ENCODE peak calls at places on chromosomes 12 and 14, in seven cellular contexts. One of them, this sample, is unnamed.

GRCh38 chr14:29028973-29029582 is 262.5 kb downstream of the FOXG1 start:
- DNase-seq in thyroid gland: no peak
- DNase-seq in sigmoid colon: no peak
- DNase-seq in prostate gland: no peak
- DNase-seq in ovary: no peak
- DNase-seq in HCT116: no peak
- DNase-seq in Peyer's patch: no peak
- DNase-seq in this sample: no peak

GRCh38 chr12:27810756-27811155 is 30.7 kb upstream of the MANSC4 start:
- DNase-seq in sigmoid colon: no peak
- DNase-seq in thyroid gland: no peak
- DNase-seq in HCT116: no peak
- DNase-seq in ovary: no peak
- DNase-seq in prostate gland: no peak
- DNase-seq in Peyer's patch: no peak
- DNase-seq in this sample: no peak

GRCh38 chr14:77158175-77158908 is 16.8 kb upstream of the ZDHHC22 start:
- DNase-seq in thyroid gland: peak
- DNase-seq in sigmoid colon: peak
- DNase-seq in HCT116: no peak
- DNase-seq in ovary: no peak
- DNase-seq in prostate gland: no peak
- DNase-seq in Peyer's patch: no peak
- DNase-seq in this sample: no peak

GRCh38 chr12:64525461-64526160 is 73.7 kb downstream of the TBK1 start:
- DNase-seq in sigmoid colon: no peak
- DNase-seq in thyroid gland: no peak
- DNase-seq in Peyer's patch: no peak
- DNase-seq in ovary: no peak
- DNase-seq in prostate gland: no peak
- DNase-seq in HCT116: no peak
- DNase-seq in this sample: no peak

GRCh38 chr12:68375701-68376469 is 43.7 kb upstream of the MDM1 start:
- DNase-seq in HCT116: no peak
- DNase-seq in ovary: no peak
- DNase-seq in sigmoid colon: no peak
- DNase-seq in thyroid gland: no peak
- DNase-seq in Peyer's patch: no peak
- DNase-seq in prostate gland: no peak
- DNase-seq in this sample: no peak

GRCh38 chr14:66724996-66725395 is 217.0 kb downstream of the GPHN start:
- DNase-seq in sigmoid colon: no peak
- DNase-seq in thyroid gland: no peak
- DNase-seq in HCT116: no peak
- DNase-seq in prostate gland: no peak
- DNase-seq in Peyer's patch: no peak
- DNase-seq in ovary: no peak
- DNase-seq in this sample: no peak

GRCh38 chr12:33322519-33322918 is 117.1 kb downstream of the SYT10 start:
- DNase-seq in prostate gland: no peak
- DNase-seq in ovary: no peak
- DNase-seq in thyroid gland: no peak
- DNase-seq in Peyer's patch: no peak
- DNase-seq in HCT116: no peak
- DNase-seq in sigmoid colon: no peak
- DNase-seq in this sample: no peak

GRCh38 chr12:42538203-42538602 is 51.3 kb downstream of the PRICKLE1 start:
- DNase-seq in thyroid gland: no peak
- DNase-seq in prostate gland: no peak
- DNase-seq in sigmoid colon: no peak
- DNase-seq in HCT116: no peak
- DNase-seq in ovary: no peak
- DNase-seq in Peyer's patch: no peak
- DNase-seq in this sample: no peak

GRCh38 chr14:104425171-104425681 is 154.3 kb upstream of the C14orf180 start:
- DNase-seq in ovary: no peak
- DNase-seq in thyroid gland: no peak
- DNase-seq in prostate gland: no peak
- DNase-seq in Peyer's patch: no peak
- DNase-seq in sigmoid colon: peak
- DNase-seq in HCT116: no peak
- DNase-seq in this sample: no peak

GRCh38 chr12:80632835-80633234 is 74.6 kb upstream of the MYF6 start:
- DNase-seq in ovary: no peak
- DNase-seq in prostate gland: no peak
- DNase-seq in thyroid gland: peak
- DNase-seq in Peyer's patch: no peak
- DNase-seq in HCT116: no peak
- DNase-seq in sigmoid colon: no peak
- DNase-seq in this sample: no peak

GRCh38 chr14:69342928-69343525 is 55.1 kb downstream of the ERH start:
- DNase-seq in ovary: no peak
- DNase-seq in prostate gland: peak
- DNase-seq in HCT116: no peak
- DNase-seq in Peyer's patch: no peak
- DNase-seq in sigmoid colon: no peak
- DNase-seq in thyroid gland: no peak
- DNase-seq in this sample: no peak

GRCh38 chr14:54364555-54365415 is 32.0 kb upstream of the CDKN3 start:
- DNase-seq in Peyer's patch: no peak
- DNase-seq in ovary: no peak
- DNase-seq in thyroid gland: peak
- DNase-seq in prostate gland: peak
- DNase-seq in HCT116: no peak
- DNase-seq in sigmoid colon: no peak
- DNase-seq in this sample: peak

GRCh38 chr12:105256921-105257320 is 20.9 kb upstream of the APPL2 start:
- DNase-seq in Peyer's patch: no peak
- DNase-seq in prostate gland: no peak
- DNase-seq in thyroid gland: no peak
- DNase-seq in ovary: no peak
- DNase-seq in HCT116: no peak
- DNase-seq in sigmoid colon: no peak
- DNase-seq in this sample: no peak

GRCh38 chr12:88122666-88123065 is 19.2 kb downstream of the CEP290 start:
- DNase-seq in Peyer's patch: no peak
- DNase-seq in HCT116: no peak
- DNase-seq in sigmoid colon: no peak
- DNase-seq in prostate gland: no peak
- DNase-seq in ovary: no peak
- DNase-seq in thyroid gland: no peak
- DNase-seq in this sample: no peak

DNA sequence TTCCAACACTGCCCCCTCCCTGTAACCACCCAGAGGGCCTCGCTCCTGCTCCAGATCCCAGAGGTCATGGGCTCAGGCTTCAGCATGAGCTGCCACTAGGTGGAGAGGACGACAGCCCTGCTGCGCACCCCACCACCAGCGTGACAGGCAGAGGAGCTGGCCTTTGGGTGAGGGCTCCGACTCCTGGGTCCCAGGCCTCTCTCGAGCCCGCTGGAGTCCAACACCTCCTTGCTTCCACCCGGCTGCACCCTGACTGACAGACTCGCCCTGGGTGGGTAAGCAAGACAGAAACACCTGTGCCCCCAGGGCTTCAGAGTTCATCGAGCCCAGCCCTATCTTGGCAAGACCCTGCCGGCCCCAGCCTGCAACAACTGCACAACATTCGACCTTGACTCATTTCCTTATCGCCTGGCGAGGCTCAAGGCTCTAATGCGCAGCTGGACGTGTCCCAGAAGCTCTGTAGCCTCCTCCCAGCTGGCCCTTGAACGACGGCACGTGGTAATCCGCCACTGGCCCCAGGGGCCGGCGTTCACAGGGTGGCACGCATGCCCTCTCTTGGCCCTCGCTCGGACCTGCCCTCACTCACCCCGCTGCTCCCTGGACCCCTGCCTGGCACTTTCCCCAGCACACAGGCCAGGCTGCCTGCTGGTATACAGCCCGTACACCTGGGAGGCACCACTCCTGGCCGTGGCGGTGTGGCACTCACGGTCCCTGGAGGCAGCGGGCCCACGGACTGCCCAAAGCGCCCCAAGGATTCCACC is 28.0 kb downstream of the VPS37B start:
- DNase-seq in HCT116: no peak
- DNase-seq in sigmoid colon: peak
- DNase-seq in Peyer's patch: no peak
- DNase-seq in prostate gland: no peak
- DNase-seq in thyroid gland: no peak
- DNase-seq in ovary: no peak
- DNase-seq in this sample: peak
- TF ChIP-seq POLR2A in HCT116: no peak
- TF ChIP-seq POLR2A in sigmoid colon: no peak
- TF ChIP-seq POLR2A in Peyer's patch: no peak
- TF ChIP-seq POLR2A in prostate gland: no peak
- TF ChIP-seq POLR2A in thyroid gland: no peak
- TF ChIP-seq POLR2A in ovary: no peak
- TF ChIP-seq POLR2A in this sample: no peak

GRCh38 chr12:1071182-1071581 is 80.2 kb downstream of the ERC1 start:
- DNase-seq in HCT116: no peak
- DNase-seq in ovary: no peak
- DNase-seq in prostate gland: no peak
- DNase-seq in Peyer's patch: no peak
- DNase-seq in sigmoid colon: no peak
- DNase-seq in thyroid gland: no peak
- DNase-seq in this sample: no peak

GRCh38 chr12:1065629-1066028 is 74.6 kb downstream of the ERC1 start:
- DNase-seq in thyroid gland: no peak
- DNase-seq in HCT116: no peak
- DNase-seq in sigmoid colon: no peak
- DNase-seq in ovary: no peak
- DNase-seq in prostate gland: no peak
- DNase-seq in Peyer's patch: no peak
- DNase-seq in this sample: no peak

GRCh38 chr12:1064317-1064716 is 73.3 kb downstream of the ERC1 start:
- DNase-seq in ovary: no peak
- DNase-seq in Peyer's patch: no peak
- DNase-seq in prostate gland: no peak
- DNase-seq in HCT116: no peak
- DNase-seq in thyroid gland: no peak
- DNase-seq in sigmoid colon: no peak
- DNase-seq in this sample: no peak

GRCh38 chr12:1073652-1074051 is 82.6 kb downstream of the ERC1 start:
- DNase-seq in ovary: no peak
- DNase-seq in thyroid gland: no peak
- DNase-seq in sigmoid colon: no peak
- DNase-seq in prostate gland: no peak
- DNase-seq in Peyer's patch: no peak
- DNase-seq in HCT116: no peak
- DNase-seq in this sample: no peak

GRCh38 chr12:1069846-1070245 is 78.8 kb downstream of the ERC1 start:
- DNase-seq in ovary: no peak
- DNase-seq in sigmoid colon: no peak
- DNase-seq in Peyer's patch: no peak
- DNase-seq in HCT116: no peak
- DNase-seq in prostate gland: no peak
- DNase-seq in thyroid gland: no peak
- DNase-seq in this sample: no peak
- H3K4me3 ChIP-seq in ovary: no peak
- H3K4me3 ChIP-seq in sigmoid colon: no peak
- H3K4me3 ChIP-seq in Peyer's patch: no peak
- H3K4me3 ChIP-seq in HCT116: no peak
- H3K4me3 ChIP-seq in prostate gland: no peak
- H3K4me3 ChIP-seq in thyroid gland: no peak
- H3K4me3 ChIP-seq in this sample: no peak

DNA sequence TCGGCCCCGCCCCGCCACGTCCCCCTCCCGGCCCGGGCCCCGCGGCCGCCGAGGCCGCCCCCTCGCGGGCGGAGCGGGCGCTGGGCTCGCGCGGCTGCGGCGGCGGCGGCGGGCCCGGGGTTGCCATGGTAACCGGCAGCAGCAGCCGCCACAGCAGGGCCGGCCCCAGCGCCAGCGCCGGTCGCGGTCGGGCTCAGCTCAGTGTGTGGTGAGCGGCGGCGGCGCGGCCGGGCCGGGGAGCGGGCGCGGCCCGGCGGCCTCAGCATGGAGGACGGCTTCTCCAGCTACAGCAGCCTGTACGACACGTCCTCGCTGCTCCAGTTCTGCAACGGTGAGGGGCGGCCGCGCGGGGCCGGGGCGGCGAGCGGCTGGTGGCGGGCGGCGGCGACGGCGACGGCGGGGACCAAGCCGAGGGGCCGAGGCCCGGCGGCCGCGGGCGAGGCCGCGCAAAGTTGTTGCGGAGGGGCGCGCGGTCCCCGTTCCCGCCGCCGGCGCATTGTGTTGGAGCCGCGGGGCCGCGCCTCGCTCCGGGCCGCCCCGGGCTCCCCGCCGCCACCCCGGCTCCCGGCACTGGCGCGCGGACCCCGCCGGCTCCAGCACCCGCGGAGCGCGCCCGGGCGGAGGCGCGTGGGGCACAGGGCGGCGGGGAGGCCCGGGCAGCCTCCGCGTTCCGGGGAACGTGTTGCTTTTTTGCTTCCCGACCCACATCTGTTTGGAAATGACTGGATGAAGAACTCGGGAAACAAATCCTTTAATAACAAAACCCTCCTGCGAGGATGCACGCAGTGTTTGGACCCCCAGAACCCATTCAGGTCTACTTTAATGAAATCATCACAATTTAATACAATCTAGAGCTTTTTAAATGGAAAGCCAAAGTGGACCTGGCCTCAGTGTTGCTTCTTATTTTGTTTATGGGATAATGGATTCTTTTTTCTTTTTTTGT is at the start of gene EML1:
- DNase-seq in Peyer's patch: peak
- DNase-seq in ovary: peak
- DNase-seq in sigmoid colon: peak
- DNase-seq in thyroid gland: peak
- DNase-seq in HCT116: peak
- DNase-seq in prostate gland: peak
- DNase-seq in this sample: peak
- TF ChIP-seq CTCF in Peyer's patch: no peak
- TF ChIP-seq CTCF in ovary: no peak
- TF ChIP-seq CTCF in sigmoid colon: no peak
- TF ChIP-seq CTCF in thyroid gland: peak
- TF ChIP-seq CTCF in HCT116: no peak
- TF ChIP-seq CTCF in prostate gland: no peak
- TF ChIP-seq CTCF in this sample: no peak

DNA sequence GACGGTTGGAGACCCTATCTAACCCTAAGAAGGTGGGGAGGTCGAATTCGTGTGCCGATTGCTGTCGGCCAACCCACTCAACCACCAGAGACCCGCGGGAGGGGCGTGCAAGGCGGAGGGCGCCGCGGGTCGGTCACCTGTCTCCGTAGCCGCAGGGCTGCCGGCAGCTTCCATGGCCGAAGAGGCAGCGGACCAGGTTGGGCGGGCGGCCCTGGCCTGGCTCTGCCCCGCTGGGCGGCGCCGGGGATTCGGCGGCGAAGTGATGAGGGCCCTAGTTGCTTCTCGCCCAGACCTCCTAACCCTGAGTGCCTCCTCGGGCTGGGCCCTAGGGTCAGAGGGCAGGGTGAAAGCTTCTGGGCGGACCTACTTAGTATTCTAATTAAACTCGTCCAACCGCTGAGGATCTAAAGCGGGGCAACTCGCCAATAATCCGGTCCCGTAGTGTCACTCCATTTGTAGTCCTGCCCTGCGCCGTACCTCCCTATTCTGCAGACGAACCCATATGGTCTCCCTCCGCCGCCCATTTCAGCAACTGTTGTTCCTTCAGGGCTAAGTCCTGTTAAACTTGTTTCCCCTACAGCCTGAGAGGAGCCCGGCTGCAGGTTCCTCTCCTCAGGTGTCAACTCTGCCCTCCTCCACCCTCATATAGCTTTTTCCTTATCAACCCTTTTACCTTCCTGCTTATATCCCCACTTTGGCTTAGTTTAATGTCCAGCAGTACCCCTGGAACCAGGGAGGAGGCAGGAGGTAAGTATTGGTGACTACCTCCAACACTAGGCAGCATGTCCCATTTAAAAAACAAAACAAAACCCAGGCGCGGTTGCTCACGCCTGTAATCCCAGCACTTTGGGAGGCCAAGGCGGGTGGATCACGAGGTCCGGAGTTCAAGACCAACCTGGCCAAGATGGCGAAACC is at the start of gene PYM1:
- DNase-seq in Peyer's patch: peak
- DNase-seq in thyroid gland: peak
- DNase-seq in sigmoid colon: peak
- DNase-seq in ovary: peak
- DNase-seq in prostate gland: peak
- DNase-seq in HCT116: peak
- DNase-seq in this sample: peak
- TF ChIP-seq POLR2A in Peyer's patch: peak
- TF ChIP-seq POLR2A in thyroid gland: no peak
- TF ChIP-seq POLR2A in sigmoid colon: peak
- TF ChIP-seq POLR2A in ovary: peak
- TF ChIP-seq POLR2A in prostate gland: peak
- TF ChIP-seq POLR2A in HCT116: peak
- TF ChIP-seq POLR2A in this sample: no peak